ENCODE peak calls at places on chromosomes 13 and 19, in five cellular contexts. One of them, this sample, is unnamed.

GRCh38 chr19:14090509-14091085 is at the start of gene SAMD1:
- DNase-seq in WTC11: peak; percentile 81
- DNase-seq in K562: peak; percentile 94
- DNase-seq in A549: peak; percentile 51
- DNase-seq in HepG2: peak; percentile 73
- DNase-seq in this sample: no peak

GRCh38 chr13:106696719-106697118 is 128.8 kb upstream of the ARGLU1 start:
- DNase-seq in WTC11: no peak
- DNase-seq in HepG2: no peak
- DNase-seq in A549: no peak
- DNase-seq in K562: no peak
- DNase-seq in this sample: no peak

GRCh38 chr19:53057904-53058579 is 13.5 kb downstream of the ERVV-2 start:
- DNase-seq in A549: no peak
- DNase-seq in K562: no peak
- DNase-seq in HepG2: no peak
- DNase-seq in WTC11: peak; percentile 89
- DNase-seq in this sample: no peak

GRCh38 chr13:113539822-113540221 is 44.7 kb upstream of the TFDP1 start:
- DNase-seq in WTC11: no peak
- DNase-seq in K562: no peak
- DNase-seq in HepG2: no peak
- DNase-seq in A549: no peak
- DNase-seq in this sample: no peak

GRCh38 chr13:27446986-27447583 is 3.3 kb downstream of the MTIF3 start:
- DNase-seq in K562: no peak
- DNase-seq in A549: no peak
- DNase-seq in HepG2: no peak
- DNase-seq in WTC11: no peak
- DNase-seq in this sample: no peak

GRCh38 chr19:5263615-5264014 is 77.0 kb downstream of the PTPRS start:
- DNase-seq in A549: no peak
- DNase-seq in K562: no peak
- DNase-seq in WTC11: no peak
- DNase-seq in HepG2: no peak
- DNase-seq in this sample: no peak

GRCh38 chr19:19205416-19206410 is 2.5 kb upstream of the NR2C2AP start:
- DNase-seq in A549: no peak
- DNase-seq in HepG2: no peak
- DNase-seq in WTC11: no peak
- DNase-seq in K562: no peak
- DNase-seq in this sample: no peak

GRCh38 chr13:62320129-62320724 is 904.6 kb upstream of the PCDH20 start:
- DNase-seq in A549: peak; percentile 1
- DNase-seq in WTC11: no peak
- DNase-seq in K562: no peak
- DNase-seq in HepG2: peak; percentile 22
- DNase-seq in this sample: peak; percentile 36

GRCh38 chr19:17790059-17790780 is 4.7 kb upstream of the B3GNT3 start:
- DNase-seq in WTC11: no peak
- DNase-seq in HepG2: no peak
- DNase-seq in A549: no peak
- DNase-seq in K562: no peak
- DNase-seq in this sample: no peak

GRCh38 chr13:99659234-99659633 is 158.0 kb downstream of the TM9SF2 start:
- DNase-seq in HepG2: no peak
- DNase-seq in WTC11: no peak
- DNase-seq in A549: no peak
- DNase-seq in K562: no peak
- DNase-seq in this sample: no peak

GRCh38 chr19:42480335-42481095 is 37.8 kb upstream of the CXCL17 start:
- DNase-seq in K562: no peak
- DNase-seq in HepG2: peak; percentile 93
- DNase-seq in A549: no peak
- DNase-seq in WTC11: no peak
- DNase-seq in this sample: no peak

GRCh38 chr19:28731577-28731976 is 481.4 kb downstream of the UQCRFS1 start:
- DNase-seq in WTC11: no peak
- DNase-seq in K562: no peak
- DNase-seq in A549: no peak
- DNase-seq in HepG2: no peak
- DNase-seq in this sample: no peak

GRCh38 chr19:38376576-38376975 is 2.2 kb downstream of the PSMD8 start:
- DNase-seq in A549: no peak
- DNase-seq in WTC11: no peak
- DNase-seq in HepG2: no peak
- DNase-seq in K562: no peak
- DNase-seq in this sample: no peak

GRCh38 chr19:51641648-51642047 is 5.0 kb downstream of the SIGLEC14 start:
- DNase-seq in WTC11: no peak
- DNase-seq in K562: no peak
- DNase-seq in HepG2: no peak
- DNase-seq in A549: no peak
- DNase-seq in this sample: no peak

GRCh38 chr13:23637813-23638212 is 67.6 kb downstream of the TNFRSF19 start:
- DNase-seq in K562: no peak
- DNase-seq in A549: no peak
- DNase-seq in WTC11: peak; percentile 24
- DNase-seq in HepG2: no peak
- DNase-seq in this sample: no peak

GRCh38 chr13:39410089-39410901 is 192.7 kb downstream of the LHFPL6 start:
- DNase-seq in K562: no peak
- DNase-seq in A549: no peak
- DNase-seq in HepG2: no peak
- DNase-seq in WTC11: no peak
- DNase-seq in this sample: no peak

GRCh38 chr19:52535831-52536800 is 8.6 kb downstream of the ZNF808 start:
- DNase-seq in A549: no peak
- DNase-seq in K562: no peak
- DNase-seq in WTC11: peak; percentile 97
- DNase-seq in HepG2: no peak
- DNase-seq in this sample: peak; percentile 67

GRCh38 chr13:105445793-105446192 is 1089.7 kb downstream of the EFNB2 start:
- DNase-seq in HepG2: no peak
- DNase-seq in K562: no peak
- DNase-seq in A549: no peak
- DNase-seq in WTC11: no peak
- DNase-seq in this sample: no peak

GRCh38 chr19:34173145-34173956 is 1.0 kb downstream of the LSM14A start:
- DNase-seq in HepG2: peak; percentile 82
- DNase-seq in K562: peak; percentile 21
- DNase-seq in A549: peak; percentile 70
- DNase-seq in WTC11: peak; percentile 59
- DNase-seq in this sample: no peak

GRCh38 chr13:37869506-37869755 is 141 bp downstream of the TRPC4 start:
- DNase-seq in HepG2: no peak
- DNase-seq in A549: no peak
- DNase-seq in WTC11: no peak
- DNase-seq in K562: no peak
- DNase-seq in this sample: no peak

GRCh38 chr13:37870895-37871550 is 1.5 kb upstream of the TRPC4 start:
- DNase-seq in WTC11: peak; percentile 17
- DNase-seq in HepG2: no peak
- DNase-seq in A549: no peak
- DNase-seq in K562: no peak
- DNase-seq in this sample: no peak

GRCh38 chr13:37868691-37869505 is 674 bp downstream of the TRPC4 start:
- DNase-seq in WTC11: peak; percentile 30
- DNase-seq in A549: no peak
- DNase-seq in K562: no peak
- DNase-seq in HepG2: no peak
- DNase-seq in this sample: no peak

GRCh38 chr13:37870489-37870845 is 895 bp upstream of the TRPC4 start:
- DNase-seq in A549: no peak
- DNase-seq in K562: no peak
- DNase-seq in WTC11: no peak
- DNase-seq in HepG2: no peak
- DNase-seq in this sample: no peak

DNA sequence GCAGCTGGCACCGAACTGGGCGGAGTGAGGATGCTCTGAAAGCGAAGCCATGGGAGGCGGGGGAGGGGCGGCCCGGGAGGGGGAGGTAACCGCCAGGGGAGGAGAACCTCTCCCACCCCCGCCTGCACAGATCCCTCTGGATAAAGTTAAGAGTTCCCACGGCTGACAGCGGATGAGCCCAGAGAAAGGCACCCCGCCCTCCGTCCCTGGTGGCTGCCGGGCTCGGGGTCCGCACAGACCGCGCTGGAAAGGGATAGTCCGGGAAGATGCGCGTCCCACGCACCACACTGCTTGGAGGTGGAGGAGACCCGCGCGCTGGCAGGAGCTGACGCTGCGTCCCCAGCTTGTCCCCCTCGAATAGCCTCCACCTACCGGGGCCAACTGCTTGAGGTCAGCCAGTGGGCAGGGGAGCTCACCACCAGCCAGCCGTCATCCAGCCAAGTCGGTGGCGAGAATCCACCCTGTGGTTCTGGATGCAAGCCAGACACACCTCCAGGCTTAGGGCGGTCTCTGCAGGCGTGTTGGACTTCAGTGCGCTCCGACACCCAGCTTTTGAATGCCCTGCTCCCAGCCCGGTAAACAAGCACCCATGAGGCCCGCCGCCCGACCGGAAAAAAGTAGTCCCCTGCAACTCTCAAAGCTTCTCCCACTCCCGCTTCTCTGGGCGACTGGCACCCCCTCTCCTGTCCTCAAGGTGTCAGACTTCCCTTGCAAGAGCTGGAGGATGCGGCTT is at the start of gene TRPC4:
- DNase-seq in K562: peak; percentile 30
- DNase-seq in WTC11: peak; percentile 76
- DNase-seq in HepG2: peak; percentile 12
- DNase-seq in A549: peak; percentile 1
- DNase-seq in this sample: no peak
- TF ChIP-seq ESRRA in K562: no peak
- TF ChIP-seq ESRRA in WTC11: no peak
- TF ChIP-seq ESRRA in HepG2: no peak
- TF ChIP-seq ESRRA in A549: no peak
- TF ChIP-seq ESRRA in this sample: no peak

DNA sequence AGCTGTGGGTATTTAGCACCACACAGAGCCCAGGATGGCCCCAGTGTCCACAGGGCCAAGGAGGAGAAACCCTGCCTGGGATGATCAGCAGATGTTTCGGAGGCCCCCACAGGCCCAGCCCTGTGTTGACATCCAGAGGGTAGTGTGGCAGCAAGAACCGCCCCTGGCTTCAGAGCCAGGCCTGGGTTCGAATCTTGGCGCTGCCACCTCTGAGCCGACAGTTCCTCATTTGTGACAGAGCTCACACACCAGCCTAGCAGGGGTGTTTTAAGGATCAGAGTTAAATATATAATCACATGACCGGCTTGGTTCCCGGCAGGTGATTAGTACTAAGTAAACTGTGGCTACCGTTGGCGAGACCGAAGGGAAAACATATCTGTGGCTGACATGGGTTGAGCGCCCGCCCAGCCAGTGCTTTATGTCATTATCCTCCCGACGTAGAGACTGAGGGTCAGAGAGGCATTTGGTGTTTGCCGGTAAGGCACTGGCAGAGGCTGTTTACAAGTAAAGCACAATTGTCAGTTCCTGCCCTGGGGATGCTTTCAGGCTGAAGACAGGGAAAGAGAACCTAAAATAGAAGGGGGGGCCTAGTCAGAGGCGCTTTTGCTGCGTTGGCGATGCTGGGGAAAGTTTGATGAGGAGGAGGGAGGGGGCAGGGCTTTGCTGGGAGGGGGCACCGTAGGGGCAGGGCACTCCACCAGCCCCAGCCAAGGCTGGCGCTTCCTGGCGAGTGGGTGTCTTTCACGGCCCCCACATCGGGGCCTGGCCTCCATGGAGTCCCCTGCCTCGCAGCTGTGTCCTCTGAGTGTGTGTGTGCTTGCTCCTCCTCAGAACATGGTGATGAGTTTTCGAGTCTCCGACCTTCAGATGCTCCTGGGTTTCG is 4.8 kb downstream of the PIAS4 start:
- DNase-seq in WTC11: no peak
- DNase-seq in K562: no peak
- DNase-seq in A549: no peak
- DNase-seq in HepG2: no peak
- DNase-seq in this sample: no peak
- TF ChIP-seq ESRRA in WTC11: no peak
- TF ChIP-seq ESRRA in K562: no peak
- TF ChIP-seq ESRRA in A549: no peak
- TF ChIP-seq ESRRA in HepG2: no peak
- TF ChIP-seq ESRRA in this sample: no peak

GRCh38 chr19:48965033-48965805 is at the start of gene FTL:
- DNase-seq in K562: peak; percentile 98
- DNase-seq in HepG2: peak; percentile 95
- DNase-seq in A549: peak; percentile 99
- DNase-seq in WTC11: peak; percentile 95
- DNase-seq in this sample: peak; percentile 82

GRCh38 chr19:48962849-48963165 is 2.3 kb upstream of the FTL start:
- DNase-seq in A549: peak; percentile 50
- DNase-seq in HepG2: peak; percentile 47
- DNase-seq in K562: peak; percentile 75
- DNase-seq in WTC11: no peak
- DNase-seq in this sample: no peak

GRCh38 chr19:48963371-48964204 is 1.5 kb upstream of the FTL start:
- DNase-seq in A549: peak; percentile 92
- DNase-seq in K562: peak; percentile 92
- DNase-seq in HepG2: peak; percentile 98
- DNase-seq in WTC11: peak; percentile 75
- DNase-seq in this sample: no peak

GRCh38 chr19:48965806-48966540 is 864 bp downstream of the FTL start:
- DNase-seq in HepG2: peak; percentile 58
- DNase-seq in K562: peak; percentile 49
- DNase-seq in WTC11: peak; percentile 91
- DNase-seq in A549: peak; percentile 49
- DNase-seq in this sample: peak; percentile 72

GRCh38 chr19:48964205-48965032 is 690 bp upstream of the FTL start:
- DNase-seq in A549: peak; percentile 63
- DNase-seq in K562: no peak
- DNase-seq in HepG2: peak; percentile 34
- DNase-seq in WTC11: peak; percentile 54
- DNase-seq in this sample: no peak
- TF ChIP-seq ESRRA in A549: no peak
- TF ChIP-seq ESRRA in K562: no peak
- TF ChIP-seq ESRRA in HepG2: no peak
- TF ChIP-seq ESRRA in WTC11: no peak
- TF ChIP-seq ESRRA in this sample: no peak

GRCh38 chr13:100673376-100673830 is 1.2 kb downstream of the TMTC4 start:
- DNase-seq in WTC11: peak; percentile 30
- DNase-seq in A549: no peak
- DNase-seq in HepG2: no peak
- DNase-seq in K562: no peak
- DNase-seq in this sample: no peak
- TF ChIP-seq ESRRA in WTC11: no peak
- TF ChIP-seq ESRRA in A549: no peak
- TF ChIP-seq ESRRA in HepG2: no peak
- TF ChIP-seq ESRRA in K562: no peak
- TF ChIP-seq ESRRA in this sample: no peak

This sample was measured in GM12878.